ENCODE peak calls at places on chromosomes 2 and 18, in six cellular contexts. One of them, this sample, is unnamed. For H3K79me2, the result is how much of the 10 kb centered on the place peaks cover.

GRCh38 chr2:217822296-217823252 is 180.2 kb downstream of the TNS1 start:
- DNase-seq in GM12878: no peak
- DNase-seq in H9: peak
- DNase-seq in fibroblast of lung: no peak
- DNase-seq in K562: no peak
- DNase-seq in PC-9: no peak
- DNase-seq in this sample: no peak

GRCh38 chr2:217954971-217955740 is 47.6 kb downstream of the TNS1 start:
- DNase-seq in GM12878: no peak
- DNase-seq in H9: no peak
- DNase-seq in fibroblast of lung: no peak
- DNase-seq in K562: no peak
- DNase-seq in PC-9: no peak
- DNase-seq in this sample: no peak

GRCh38 chr2:128799284-128799552 is 480.6 kb upstream of the HS6ST1 start:
- DNase-seq in GM12878: no peak
- DNase-seq in H9: peak
- DNase-seq in fibroblast of lung: no peak
- DNase-seq in K562: no peak
- DNase-seq in PC-9: no peak
- DNase-seq in this sample: no peak

GRCh38 chr18:42578781-42579180 is 536.7 kb downstream of the RIT2 start:
- DNase-seq in GM12878: no peak
- DNase-seq in H9: no peak
- DNase-seq in fibroblast of lung: no peak
- DNase-seq in K562: no peak
- DNase-seq in PC-9: no peak
- DNase-seq in this sample: no peak

GRCh38 chr2:55010915-55011314 is 39.3 kb downstream of the RTN4 start:
- DNase-seq in GM12878: no peak
- DNase-seq in H9: no peak
- DNase-seq in fibroblast of lung: peak
- DNase-seq in K562: no peak
- DNase-seq in PC-9: no peak
- DNase-seq in this sample: peak

GRCh38 chr2:234500394-234501006 is 3.6 kb upstream of the ARL4C start:
- DNase-seq in GM12878: peak
- DNase-seq in H9: peak
- DNase-seq in fibroblast of lung: peak
- DNase-seq in K562: peak
- DNase-seq in PC-9: peak
- DNase-seq in this sample: peak

GRCh38 chr2:11563784-11564666 is 30.2 kb downstream of the GREB1 start:
- DNase-seq in GM12878: no peak
- DNase-seq in H9: no peak
- DNase-seq in fibroblast of lung: no peak
- DNase-seq in K562: no peak
- DNase-seq in PC-9: no peak
- DNase-seq in this sample: no peak

GRCh38 chr2:224952942-224953657 is 89.2 kb downstream of the DOCK10 start:
- DNase-seq in GM12878: no peak
- DNase-seq in H9: no peak
- DNase-seq in fibroblast of lung: no peak
- DNase-seq in K562: no peak
- DNase-seq in PC-9: no peak
- DNase-seq in this sample: peak

GRCh38 chr2:129936334-129936934 is 43.0 kb upstream of the RAB6C start:
- DNase-seq in GM12878: no peak
- DNase-seq in H9: peak
- DNase-seq in fibroblast of lung: peak
- DNase-seq in K562: peak
- DNase-seq in PC-9: no peak
- DNase-seq in this sample: peak

GRCh38 chr18:26863122-26863879 is 2.2 kb downstream of the AQP4 start:
- DNase-seq in GM12878: no peak
- DNase-seq in H9: peak
- DNase-seq in fibroblast of lung: no peak
- DNase-seq in K562: no peak
- DNase-seq in PC-9: no peak
- DNase-seq in this sample: no peak

GRCh38 chr2:118973542-118973951 is 31.6 kb downstream of the MARCO start:
- DNase-seq in GM12878: no peak
- DNase-seq in H9: no peak
- DNase-seq in fibroblast of lung: no peak
- DNase-seq in K562: no peak
- DNase-seq in PC-9: peak
- DNase-seq in this sample: no peak

GRCh38 chr2:175464311-175464670 is 282.8 kb upstream of the ATP5MC3 start:
- DNase-seq in GM12878: no peak
- DNase-seq in H9: no peak
- DNase-seq in fibroblast of lung: no peak
- DNase-seq in K562: no peak
- DNase-seq in PC-9: no peak
- DNase-seq in this sample: no peak

GRCh38 chr2:158699323-158699722 is 95.8 kb upstream of the DAPL1 start:
- DNase-seq in GM12878: no peak
- DNase-seq in H9: no peak
- DNase-seq in fibroblast of lung: no peak
- DNase-seq in K562: no peak
- DNase-seq in PC-9: no peak
- DNase-seq in this sample: no peak

GRCh38 chr2:33782395-33783239 is 183.5 kb upstream of the FAM98A start:
- DNase-seq in GM12878: no peak
- DNase-seq in H9: no peak
- DNase-seq in fibroblast of lung: no peak
- DNase-seq in K562: no peak
- DNase-seq in PC-9: no peak
- DNase-seq in this sample: no peak

GRCh38 chr2:127418300-127419111 is at the start of gene PROC:
- DNase-seq in GM12878: no peak
- DNase-seq in H9: peak
- DNase-seq in fibroblast of lung: no peak
- DNase-seq in K562: no peak
- DNase-seq in PC-9: no peak
- DNase-seq in this sample: no peak

GRCh38 chr2:222730346-222731065 is 59.0 kb downstream of the MOGAT1 start:
- DNase-seq in GM12878: peak
- DNase-seq in H9: no peak
- DNase-seq in fibroblast of lung: no peak
- DNase-seq in K562: no peak
- DNase-seq in PC-9: no peak
- DNase-seq in this sample: peak

GRCh38 chr2:165698621-165698946 is 95.5 kb downstream of the GALNT3 start:
- DNase-seq in GM12878: peak
- DNase-seq in H9: peak
- DNase-seq in fibroblast of lung: peak
- DNase-seq in K562: no peak
- DNase-seq in PC-9: no peak
- DNase-seq in this sample: peak

GRCh38 chr2:196225213-196225612 is 53.8 kb upstream of the STK17B start:
- DNase-seq in GM12878: no peak
- DNase-seq in H9: no peak
- DNase-seq in fibroblast of lung: peak
- DNase-seq in K562: no peak
- DNase-seq in PC-9: no peak
- DNase-seq in this sample: peak

GRCh38 chr2:140186201-140186775 is 1406.1 kb upstream of the NXPH2 start:
- DNase-seq in GM12878: no peak
- DNase-seq in H9: no peak
- DNase-seq in fibroblast of lung: peak
- DNase-seq in K562: no peak
- DNase-seq in PC-9: no peak
- DNase-seq in this sample: no peak

GRCh38 chr2:216492951-216493685 is 5.5 kb upstream of the RPL37A start:
- DNase-seq in GM12878: no peak
- DNase-seq in H9: no peak
- DNase-seq in fibroblast of lung: peak
- DNase-seq in K562: no peak
- DNase-seq in PC-9: no peak
- DNase-seq in this sample: no peak

GRCh38 chr2:80311304-80311703 is 6.8 kb upstream of the LRRTM1 start:
- DNase-seq in GM12878: no peak
- DNase-seq in H9: no peak
- DNase-seq in fibroblast of lung: no peak
- DNase-seq in K562: no peak
- DNase-seq in PC-9: no peak
- DNase-seq in this sample: no peak

GRCh38 chr2:233995985-233996384 is 54.5 kb upstream of the SPP2 start:
- DNase-seq in GM12878: no peak
- DNase-seq in H9: no peak
- DNase-seq in fibroblast of lung: peak
- DNase-seq in K562: no peak
- DNase-seq in PC-9: no peak
- DNase-seq in this sample: peak

GRCh38 chr2:18046558-18046957 is 168.1 kb downstream of the KCNS3 start:
- DNase-seq in GM12878: no peak
- DNase-seq in H9: no peak
- DNase-seq in fibroblast of lung: peak
- DNase-seq in K562: no peak
- DNase-seq in PC-9: peak
- DNase-seq in this sample: no peak

GRCh38 chr18:5237083-5237722 is 40.1 kb upstream of the AKAIN1 start:
- DNase-seq in GM12878: no peak
- DNase-seq in H9: no peak
- DNase-seq in fibroblast of lung: peak
- DNase-seq in K562: peak
- DNase-seq in PC-9: no peak
- DNase-seq in this sample: peak

GRCh38 chr18:11751305-11752115 is 62.4 kb downstream of the GNAL start:
- DNase-seq in GM12878: no peak
- DNase-seq in H9: peak
- DNase-seq in fibroblast of lung: no peak
- DNase-seq in K562: no peak
- DNase-seq in PC-9: no peak
- DNase-seq in this sample: no peak

GRCh38 chr18:36127866-36128845 is 984 bp downstream of the SLC39A6 start:
- DNase-seq in GM12878: no peak
- DNase-seq in H9: peak
- DNase-seq in fibroblast of lung: peak
- DNase-seq in K562: peak
- DNase-seq in PC-9: no peak
- DNase-seq in this sample: no peak

GRCh38 chr18:12841070-12841469 is 43.0 kb downstream of the PTPN2 start:
- DNase-seq in GM12878: no peak
- DNase-seq in H9: no peak
- DNase-seq in fibroblast of lung: no peak
- DNase-seq in K562: no peak
- DNase-seq in PC-9: no peak
- DNase-seq in this sample: no peak
- H3K79me2 ChIP-seq in GM12878: half or more
- H3K79me2 ChIP-seq in H9: under half
- H3K79me2 ChIP-seq in fibroblast of lung: under half
- H3K79me2 ChIP-seq in K562: under half
- H3K79me2 ChIP-seq in PC-9: half or more
- H3K79me2 ChIP-seq in this sample: half or more

GRCh38 chr18:46891742-46892214 is 25.5 kb downstream of the PIAS2 start:
- DNase-seq in GM12878: peak
- DNase-seq in H9: no peak
- DNase-seq in fibroblast of lung: no peak
- DNase-seq in K562: no peak
- DNase-seq in PC-9: no peak
- DNase-seq in this sample: no peak
- H3K79me2 ChIP-seq in GM12878: under half
- H3K79me2 ChIP-seq in H9: under half
- H3K79me2 ChIP-seq in fibroblast of lung: under half
- H3K79me2 ChIP-seq in K562: half or more
- H3K79me2 ChIP-seq in PC-9: under half
- H3K79me2 ChIP-seq in this sample: half or more

GRCh38 chr2:16661536-16661935 is 4.1 kb downstream of the CYRIA start:
- DNase-seq in GM12878: no peak
- DNase-seq in H9: no peak
- DNase-seq in fibroblast of lung: peak
- DNase-seq in K562: no peak
- DNase-seq in PC-9: no peak
- DNase-seq in this sample: no peak

GRCh38 chr2:16658082-16658481 is 7.6 kb downstream of the CYRIA start:
- DNase-seq in GM12878: no peak
- DNase-seq in H9: no peak
- DNase-seq in fibroblast of lung: no peak
- DNase-seq in K562: no peak
- DNase-seq in PC-9: peak
- DNase-seq in this sample: no peak

GRCh38 chr2:16661936-16662335 is 3.7 kb downstream of the CYRIA start:
- DNase-seq in GM12878: no peak
- DNase-seq in H9: no peak
- DNase-seq in fibroblast of lung: no peak
- DNase-seq in K562: no peak
- DNase-seq in PC-9: no peak
- DNase-seq in this sample: no peak

GRCh38 chr2:16662440-16662839 is 3.2 kb downstream of the CYRIA start:
- DNase-seq in GM12878: no peak
- DNase-seq in H9: no peak
- DNase-seq in fibroblast of lung: peak
- DNase-seq in K562: no peak
- DNase-seq in PC-9: peak
- DNase-seq in this sample: no peak

DNA sequence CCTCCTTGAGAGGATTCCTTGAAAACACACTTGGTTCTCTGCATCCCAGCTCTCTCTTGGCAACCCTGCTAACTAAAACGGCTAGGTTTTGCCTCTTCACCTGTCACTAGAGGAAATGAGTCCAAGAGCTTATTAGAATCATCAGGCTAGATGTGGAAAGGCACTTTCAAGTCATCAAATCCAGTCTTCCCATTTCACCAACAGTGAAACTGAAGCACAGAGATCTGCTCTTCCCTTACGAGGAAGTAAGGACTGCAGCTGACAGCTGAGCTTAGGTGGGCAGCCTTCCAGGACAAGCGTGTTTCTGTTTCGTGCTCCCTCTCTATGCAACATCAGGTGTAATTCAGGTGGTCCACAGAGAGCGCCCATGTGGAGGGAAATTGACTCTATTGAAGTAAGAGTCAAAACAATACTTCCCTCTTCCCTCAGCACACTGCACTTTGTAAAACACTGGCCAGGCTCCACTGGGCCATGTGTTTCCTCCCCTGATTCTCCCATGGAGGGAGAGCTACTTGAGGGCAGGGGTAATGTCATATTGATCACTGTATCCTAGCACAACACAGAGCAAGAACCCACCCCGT is 5.5 kb downstream of the CYRIA start:
- DNase-seq in GM12878: no peak
- DNase-seq in H9: no peak
- DNase-seq in fibroblast of lung: no peak
- DNase-seq in K562: no peak
- DNase-seq in PC-9: peak
- DNase-seq in this sample: no peak
- H3K79me2 ChIP-seq in GM12878: under half
- H3K79me2 ChIP-seq in H9: under half
- H3K79me2 ChIP-seq in fibroblast of lung: under half
- H3K79me2 ChIP-seq in K562: under half
- H3K79me2 ChIP-seq in PC-9: under half
- H3K79me2 ChIP-seq in this sample: under half

DNA sequence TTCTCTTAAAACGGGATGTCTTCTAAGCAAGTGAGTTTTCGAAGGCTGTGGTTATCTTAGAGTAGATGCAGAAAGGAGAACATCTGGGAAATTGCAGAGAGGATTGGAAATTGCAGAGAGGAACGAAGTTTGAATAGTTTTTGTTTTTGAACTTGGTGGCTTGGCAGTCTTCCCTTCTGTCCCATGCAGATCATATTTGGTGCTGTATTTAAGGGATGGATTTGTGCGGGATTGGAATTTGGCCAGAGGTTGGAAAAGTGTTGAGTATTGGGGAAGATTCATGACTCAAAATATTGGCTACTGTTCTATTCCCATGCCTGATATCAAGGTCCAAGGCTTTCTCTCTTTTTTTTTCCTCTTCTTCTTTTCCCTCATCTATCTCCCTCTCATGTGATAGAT is 18.2 kb downstream of the PTPRM start:
- DNase-seq in GM12878: no peak
- DNase-seq in H9: no peak
- DNase-seq in fibroblast of lung: no peak
- DNase-seq in K562: no peak
- DNase-seq in PC-9: no peak
- DNase-seq in this sample: no peak
- H3K79me2 ChIP-seq in GM12878: under half
- H3K79me2 ChIP-seq in H9: under half
- H3K79me2 ChIP-seq in fibroblast of lung: under half
- H3K79me2 ChIP-seq in K562: under half
- H3K79me2 ChIP-seq in PC-9: under half
- H3K79me2 ChIP-seq in this sample: under half

This sample was measured in MM.1S.